ENCODE peak calls at places on chromosomes 4 and X, in eight cellular contexts. M is body of pancreas, H is esophagus squamous epithelium, I is IMR-90, N is testis, B is SJSA1, Y is fibroblast of mammary gland, E is tibial artery. T is an unnamed sample.

GRCh38 chr4:66911898-66912297 is 633.4 kb downstream of the CENPC start:
- DNase-seq in M (no peak), H (no peak), I (no peak), N (no peak), B (no peak), Y (peak; percentile 2), E (no peak), T (peak; percentile 53)

GRCh38 chrX:34863906-34864305 is 78.7 kb upstream of the FAM47B start:
- DNase-seq in M (no peak), H (no peak), I (no peak), N (no peak), B (no peak), Y (no peak), E (no peak), T (no peak)

GRCh38 chr4:136651932-136652331 is 880.4 kb downstream of the PCDH18 start:
- DNase-seq in M (no peak), H (no peak), I (peak; percentile 38), N (no peak), B (no peak), Y (no peak), E (no peak), T (no peak)

GRCh38 chrX:77788050-77788449 is 2.0 kb upstream of the ATRX start:
- DNase-seq in M (no peak), H (no peak), I (peak; percentile 14), N (peak; percentile 14), B (no peak), Y (peak; percentile 39), E (no peak), T (no peak)

GRCh38 chrX:31397119-31397518 is 325.3 kb upstream of the FTHL17 start:
- DNase-seq in M (no peak), H (no peak), I (peak; percentile 83), N (no peak), B (no peak), Y (peak; percentile 86), E (no peak), T (no peak)

GRCh38 chrX:125289209-125289608 is 30.5 kb upstream of the TEX13C start:
- DNase-seq in M (no peak), H (no peak), I (peak; percentile 44), N (no peak), B (no peak), Y (no peak), E (no peak), T (no peak)

GRCh38 chr4:86114563-86114962 is 245.3 kb downstream of the MAPK10 start:
- DNase-seq in M (no peak), H (no peak), I (no peak), N (no peak), B (no peak), Y (no peak), E (no peak), T (no peak)

GRCh38 chr4:102843273-102843672 is 15.9 kb upstream of the UBE2D3 start:
- DNase-seq in M (no peak), H (no peak), I (no peak), N (no peak), B (no peak), Y (no peak), E (no peak), T (no peak)

GRCh38 chr4:60034371-60034770 is 1165.8 kb upstream of the ADGRL3 start:
- DNase-seq in M (no peak), H (no peak), I (no peak), N (no peak), B (no peak), Y (no peak), E (no peak), T (peak; percentile 89)

GRCh38 chr4:34271479-34272355 is 1972.6 kb downstream of the ARAP2 start:
- DNase-seq in M (no peak), H (no peak), I (no peak), N (no peak), B (no peak), Y (peak; percentile 14), E (no peak), T (no peak)

GRCh38 chrX:23919706-23920320 is 12.0 kb downstream of the CXorf58 start:
- DNase-seq in M (no peak), H (no peak), I (no peak), N (no peak), B (no peak), Y (peak; percentile 33), E (no peak), T (no peak)

GRCh38 chr4:125951275-125951887 is 636.6 kb downstream of the FAT4 start:
- DNase-seq in M (no peak), H (no peak), I (peak; percentile 60), N (no peak), B (no peak), Y (peak; percentile 82), E (no peak), T (no peak)

GRCh38 chr4:44760142-44760898 is 34.0 kb upstream of the GNPDA2 start:
- DNase-seq in M (no peak), H (no peak), I (peak; percentile 20), N (no peak), B (no peak), Y (peak; percentile 60), E (no peak), T (peak; percentile 62)

GRCh38 chr4:164856396-164856795 is 20.6 kb upstream of the APELA start:
- DNase-seq in M (no peak), H (no peak), I (no peak), N (no peak), B (no peak), Y (no peak), E (no peak), T (no peak)

GRCh38 chr4:154491341-154491679 is 289 bp downstream of the DCHS2 start:
- DNase-seq in M (no peak), H (no peak), I (peak; percentile 5), N (no peak), B (no peak), Y (peak; percentile 15), E (no peak), T (peak; percentile 22)

GRCh38 chr4:8940792-8941491 is 69.3 kb upstream of the HMX1 start:
- DNase-seq in M (no peak), H (no peak), I (no peak), N (no peak), B (no peak), Y (no peak), E (no peak), T (no peak)

GRCh38 chrX:38768079-38768478 is 33.2 kb upstream of the MID1IP1 start:
- DNase-seq in M (peak; percentile 21), H (no peak), I (peak; percentile 33), N (peak; percentile 14), B (no peak), Y (peak; percentile 45), E (no peak), T (no peak)

GRCh38 chr4:163448541-163449203 is 24.9 kb downstream of the TKTL2 start:
- DNase-seq in M (no peak), H (no peak), I (peak; percentile 35), N (no peak), B (no peak), Y (peak; percentile 26), E (no peak), T (peak; percentile 10)

GRCh38 chrX:42776195-42776594 is 1.8 kb downstream of the PPP1R2C start:
- DNase-seq in M (no peak), H (no peak), I (no peak), N (peak; percentile 17), B (no peak), Y (peak; percentile 17), E (no peak), T (no peak)

GRCh38 chr4:156594619-156595018 is 377.0 kb downstream of the PDGFC start:
- DNase-seq in M (peak; percentile 40), H (no peak), I (no peak), N (peak; percentile 41), B (no peak), Y (no peak), E (peak; percentile 69), T (peak; percentile 56)

GRCh38 chr4:156598138-156598681 is 373.4 kb downstream of the PDGFC start:
- DNase-seq in M (no peak), H (no peak), I (peak; percentile 78), N (no peak), B (no peak), Y (peak; percentile 6), E (no peak), T (no peak)

GRCh38 chr4:156595041-156595440 is 376.6 kb downstream of the PDGFC start:
- DNase-seq in M (no peak), H (no peak), I (peak; percentile 19), N (no peak), B (no peak), Y (peak; percentile 35), E (no peak), T (no peak)

GRCh38 chr4:156593464-156593863 is 378.1 kb downstream of the PDGFC start:
- DNase-seq in M (no peak), H (no peak), I (peak; percentile 8), N (no peak), B (no peak), Y (peak; percentile 38), E (no peak), T (no peak)

DNA sequence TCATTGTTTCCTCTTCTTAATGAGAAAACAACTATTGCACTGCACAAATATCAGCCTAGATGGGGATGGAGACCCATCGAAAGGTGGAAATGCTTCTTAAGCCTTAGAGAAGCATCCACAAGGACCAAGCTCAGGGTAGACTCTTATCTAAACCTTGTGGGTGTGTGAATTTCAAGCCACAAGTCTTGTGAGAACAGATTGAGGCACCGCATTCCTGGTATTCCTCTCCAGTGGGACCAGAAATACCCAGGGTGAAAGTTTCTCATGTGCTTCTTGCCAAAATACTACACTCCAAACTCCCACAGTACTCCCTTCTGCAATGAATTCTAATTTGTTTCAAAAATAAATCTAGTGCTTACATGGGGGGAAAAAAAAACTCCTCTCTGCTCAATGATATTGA is 375.6 kb downstream of the PDGFC start:
- DNase-seq in M (no peak), H (no peak), I (peak; percentile 45), N (no peak), B (no peak), Y (peak; percentile 28), E (no peak), T (no peak)
- H3K4me3 ChIP-seq in M (no peak overlapping the region), H (no peak overlapping the region), I (no peak overlapping the region), N (no peak overlapping the region), B (no peak overlapping the region), Y (no peak overlapping the region), E (no peak overlapping the region), T (no peak overlapping the region)

GRCh38 chr4:81314897-81315470 is 100.0 kb upstream of the PRKG2 start:
- DNase-seq in M (no peak), H (no peak), I (peak; percentile 80), N (no peak), B (no peak), Y (peak; percentile 73), E (no peak), T (no peak)
- H3K4me3 ChIP-seq in M (no peak overlapping the region), H (no peak overlapping the region), I (no peak overlapping the region), N (no peak overlapping the region), B (no peak overlapping the region), Y (no peak overlapping the region), E (no peak overlapping the region), T (peak overlapping the region; percentile 16)

GRCh38 chr4:40621229-40621591 is 8.5 kb downstream of the RBM47 start:
- DNase-seq in M (no peak), H (no peak), I (no peak), N (no peak), B (no peak), Y (no peak), E (no peak), T (no peak)
- H3K4me3 ChIP-seq in M (no peak overlapping the region), H (no peak overlapping the region), I (no peak overlapping the region), N (no peak overlapping the region), B (no peak overlapping the region), Y (no peak overlapping the region), E (no peak overlapping the region), T (no peak overlapping the region)

DNA sequence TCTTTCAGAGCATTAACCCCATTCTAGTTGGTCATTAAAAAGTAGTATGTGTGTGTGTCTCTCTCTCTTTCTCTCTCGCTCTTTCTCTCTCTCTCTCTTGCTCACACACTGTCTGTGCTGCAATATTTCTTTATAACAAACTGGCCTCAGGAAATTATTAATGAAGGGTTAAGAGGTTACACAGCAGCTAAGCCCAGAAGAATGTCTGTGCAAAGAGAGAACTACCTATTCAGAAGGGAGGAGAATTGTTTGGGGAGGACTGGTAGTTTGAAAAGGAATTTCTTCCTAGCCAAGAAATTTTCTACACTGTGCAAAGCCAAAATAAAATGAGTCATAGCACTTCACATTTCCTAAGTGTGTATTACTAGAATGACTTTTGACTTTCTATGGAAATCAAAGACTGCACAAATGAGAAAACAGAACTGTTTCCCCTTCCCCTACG is 22.2 kb downstream of the PDGFC start:
- DNase-seq in M (no peak), H (no peak), I (peak; percentile 80), N (no peak), B (no peak), Y (peak; percentile 92), E (no peak), T (no peak)
- H3K4me3 ChIP-seq in M (no peak overlapping the region), H (no peak overlapping the region), I (no peak overlapping the region), N (no peak overlapping the region), B (no peak overlapping the region), Y (no peak overlapping the region), E (peak overlapping the region; percentile 4), T (no peak overlapping the region)